ENCODE peak calls at places on chromosome 9, in seven cellular contexts. V is WERI-Rb-1; D is cardiac muscle cell; Z is iPS DF 6.9; I is right atrium auricular region; M is CD8-positive, alpha-beta T cell; P is pancreas. O is an unnamed sample. For H3K27me3, the result is how much of the 10 kb centered on the place peaks cover.

GRCh38 chr9:111634860-111635259 is 3.7 kb downstream of the DNAJC25 start:
- DNase-seq in V (no peak), D (no peak), Z (no peak), I (no peak), M (no peak), P (no peak), O (no peak)

GRCh38 chr9:84744195-84744594 is 74.7 kb downstream of the NTRK2 start:
- DNase-seq in V (no peak), D (no peak), Z (no peak), I (no peak), M (no peak), P (no peak), O (no peak)

GRCh38 chr9:101478906-101479305 is 43.3 kb upstream of the ALDOB start:
- DNase-seq in V (no peak), D (no peak), Z (no peak), I (no peak), M (no peak), P (no peak), O (no peak)

GRCh38 chr9:134373269-134373668 is 47.0 kb downstream of the RXRA start:
- DNase-seq in V (no peak), D (no peak), Z (no peak), I (no peak), M (no peak), P (no peak), O (no peak)

GRCh38 chr9:97394881-97395280 is 17.0 kb upstream of the TDRD7 start:
- DNase-seq in V (peak), D (no peak), Z (no peak), I (no peak), M (no peak), P (no peak), O (no peak)

GRCh38 chr9:134390537-134390936 is 64.3 kb downstream of the RXRA start:
- DNase-seq in V (no peak), D (no peak), Z (no peak), I (no peak), M (peak), P (no peak), O (no peak)

GRCh38 chr9:98130576-98131228 is 11.7 kb upstream of the TRIM14 start:
- DNase-seq in V (no peak), D (no peak), Z (no peak), I (no peak), M (no peak), P (no peak), O (no peak)

GRCh38 chr9:114551750-114552685 is 35.6 kb upstream of the ATP6V1G1 start:
- DNase-seq in V (peak), D (peak), Z (no peak), I (peak), M (no peak), P (peak), O (peak)

GRCh38 chr9:97740848-97741821 is 44.0 kb upstream of the XPA start:
- DNase-seq in V (no peak), D (peak), Z (no peak), I (peak), M (peak), P (peak), O (peak)

GRCh38 chr9:91180240-91180929 is 181.3 kb downstream of the AUH start:
- DNase-seq in V (no peak), D (no peak), Z (no peak), I (peak), M (no peak), P (no peak), O (no peak)

GRCh38 chr9:9846538-9846937 is 766.3 kb downstream of the PTPRD start:
- DNase-seq in V (no peak), D (no peak), Z (no peak), I (no peak), M (no peak), P (no peak), O (no peak)

GRCh38 chr9:130996205-130996604 is 12.8 kb upstream of the LAMC3 start:
- DNase-seq in V (no peak), D (no peak), Z (no peak), I (no peak), M (no peak), P (no peak), O (no peak)

GRCh38 chr9:130996672-130997394 is 12.1 kb upstream of the LAMC3 start:
- DNase-seq in V (no peak), D (no peak), Z (no peak), I (no peak), M (no peak), P (no peak), O (no peak)

GRCh38 chr9:130994546-130995398 is 14.2 kb upstream of the LAMC3 start:
- DNase-seq in V (no peak), D (no peak), Z (no peak), I (no peak), M (no peak), P (no peak), O (no peak)

GRCh38 chr9:130994135-130994534 is 14.8 kb upstream of the LAMC3 start:
- DNase-seq in V (no peak), D (no peak), Z (no peak), I (no peak), M (no peak), P (no peak), O (no peak)

DNA sequence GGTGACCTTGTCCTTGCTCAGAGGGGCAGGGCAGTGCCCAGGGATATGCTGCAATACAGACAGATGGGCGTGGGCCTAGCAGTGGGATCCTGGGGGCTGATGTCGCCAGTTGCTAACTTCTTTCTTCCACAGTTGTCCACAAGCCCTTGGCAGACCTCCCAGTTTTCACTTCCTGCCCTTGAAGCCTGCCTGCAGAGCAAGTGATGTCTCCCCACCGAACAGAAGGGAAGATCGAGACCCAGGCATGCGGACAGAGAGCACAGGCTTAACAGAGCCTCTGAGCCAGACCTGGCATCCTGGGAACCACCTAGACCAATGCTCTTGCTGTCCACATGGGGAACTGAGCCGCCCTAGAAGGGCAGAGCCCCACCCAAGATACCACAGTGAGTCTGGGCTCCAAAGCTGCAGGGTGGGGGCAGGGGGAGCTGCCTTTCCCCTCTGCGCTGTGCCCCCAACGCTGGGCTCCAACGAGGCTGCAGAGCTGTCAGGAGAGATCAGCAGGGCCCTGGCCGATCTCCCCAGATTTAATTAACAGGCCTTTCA is 13.5 kb upstream of the LAMC3 start:
- DNase-seq in V (no peak), D (peak), Z (no peak), I (no peak), M (no peak), P (no peak), O (no peak)
- H3K27me3 ChIP-seq in V (under half), D (under half), Z (under half), I (under half), M (under half), P (under half), O (under half)

GRCh38 chr9:69229367-69229766 is 55.3 kb downstream of the TJP2 start:
- DNase-seq in V (no peak), D (no peak), Z (no peak), I (no peak), M (no peak), P (no peak), O (no peak)
- H3K27me3 ChIP-seq in V (under half), D (under half), Z (under half), I (under half), M (under half), P (under half), O (under half)

GRCh38 chr9:34630402-34631154 is 1.7 kb upstream of the ARID3C start:
- DNase-seq in V (no peak), D (no peak), Z (no peak), I (no peak), M (no peak), P (no peak), O (no peak)
- H3K27me3 ChIP-seq in V (under half), D (half or more), Z (half or more), I (under half), M (under half), P (under half), O (half or more)

GRCh38 chr9:128845186-128845931 is 15.8 kb upstream of the SPOUT1 start:
- DNase-seq in V (peak), D (no peak), Z (no peak), I (no peak), M (no peak), P (no peak), O (peak)
- H3K27me3 ChIP-seq in V (under half), D (under half), Z (under half), I (under half), M (under half), P (under half), O (under half)

DNA sequence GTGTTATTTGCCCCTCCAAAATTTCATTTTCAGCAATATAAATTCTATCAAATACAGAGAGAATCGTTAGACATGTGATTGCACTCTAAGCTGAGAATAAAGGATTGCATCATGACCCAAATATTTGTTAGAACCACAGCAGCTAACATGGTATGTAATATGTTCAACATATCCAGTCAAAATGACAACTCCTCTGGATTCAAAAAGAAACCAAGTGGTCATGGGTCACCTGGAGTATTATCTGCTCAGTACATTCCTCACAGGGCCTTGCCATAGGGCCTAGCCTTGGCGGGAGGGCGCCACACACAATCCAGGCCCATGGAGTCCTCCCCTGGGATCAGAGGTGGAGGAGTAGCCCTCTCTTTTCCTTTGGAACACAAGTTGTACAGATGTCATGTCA is 179.2 kb downstream of the HSD17B3 start:
- DNase-seq in V (no peak), D (peak), Z (no peak), I (no peak), M (no peak), P (no peak), O (peak)
- H3K27me3 ChIP-seq in V (under half), D (under half), Z (under half), I (under half), M (under half), P (under half), O (under half)

GRCh38 chr9:14445946-14446345 is 132.0 kb upstream of the NFIB start:
- DNase-seq in V (no peak), D (no peak), Z (no peak), I (no peak), M (no peak), P (no peak), O (no peak)
- H3K27me3 ChIP-seq in V (under half), D (under half), Z (under half), I (under half), M (under half), P (under half), O (under half)

GRCh38 chr9:136074706-136075105 is 20.4 kb downstream of the NACC2 start:
- DNase-seq in V (no peak), D (no peak), Z (no peak), I (no peak), M (no peak), P (no peak), O (no peak)

GRCh38 chr9:136075134-136075841 is 19.8 kb downstream of the NACC2 start:
- DNase-seq in V (no peak), D (no peak), Z (no peak), I (no peak), M (no peak), P (no peak), O (no peak)

GRCh38 chr9:136078025-136078424 is 17.1 kb downstream of the NACC2 start:
- DNase-seq in V (no peak), D (no peak), Z (no peak), I (no peak), M (no peak), P (no peak), O (no peak)

GRCh38 chr9:136077491-136077890 is 17.6 kb downstream of the NACC2 start:
- DNase-seq in V (no peak), D (no peak), Z (no peak), I (no peak), M (no peak), P (no peak), O (no peak)

GRCh38 chr9:136075881-136076678 is 19.0 kb downstream of the NACC2 start:
- DNase-seq in V (no peak), D (no peak), Z (no peak), I (no peak), M (no peak), P (no peak), O (no peak)
- H3K27me3 ChIP-seq in V (under half), D (under half), Z (under half), I (under half), M (under half), P (under half), O (under half)

O was measured in foreskin keratinocyte.